ENCODE peak calls at places on chromosomes 16 and 17, in four cellular contexts. G, W, K and P are unnamed samples.
A peak's percentile ranks its signal among the peaks of the same experiment; 100 is the strongest.

GRCh38 chr17:73613947-73614655 is 30.1 kb downstream of the SDK2 start:
- DNase-seq in G (peak; percentile 64), W (no peak), K (peak; percentile 80), P (no peak)

GRCh38 chr16:8628981-8629725 is 7.7 kb downstream of the METTL22 start:
- DNase-seq in G (no peak), W (no peak), K (no peak), P (no peak)

GRCh38 chr16:53159781-53160436 is 105.1 kb downstream of the CHD9 start:
- DNase-seq in G (peak; percentile 37), W (peak; percentile 61), K (no peak), P (peak; percentile 75)

GRCh38 chr17:17666111-17666714 is 15.0 kb upstream of the RAI1 start:
- DNase-seq in G (no peak), W (no peak), K (no peak), P (peak; percentile 45)

GRCh38 chr17:63962298-63962744 is 10.4 kb downstream of the SCN4A start:
- DNase-seq in G (no peak), W (no peak), K (no peak), P (no peak)

GRCh38 chr17:76772842-76773521 is 35.1 kb downstream of the MFSD11 start:
- DNase-seq in G (no peak), W (peak; percentile 12), K (no peak), P (peak; percentile 95)

GRCh38 chr17:35713069-35713728 is 18.2 kb upstream of the RASL10B start:
- DNase-seq in G (no peak), W (peak; percentile 18), K (no peak), P (peak; percentile 99)

GRCh38 chr16:70650216-70650615 is 3.9 kb downstream of the IL34 start:
- DNase-seq in G (no peak), W (no peak), K (no peak), P (no peak)

GRCh38 chr17:47239663-47240374 is 13.8 kb upstream of the ITGB3 start:
- DNase-seq in G (no peak), W (peak; percentile 49), K (no peak), P (peak; percentile 98)

GRCh38 chr17:17497845-17498520 is 1.8 kb upstream of the RASD1 start:
- DNase-seq in G (no peak), W (no peak), K (peak; percentile 23), P (no peak)

GRCh38 chr17:67372751-67373150 is 4.3 kb upstream of the PITPNC1 start:
- DNase-seq in G (no peak), W (no peak), K (no peak), P (no peak)

GRCh38 chr17:42016411-42016831 is 818 bp downstream of the DNAJC7 start:
- DNase-seq in G (no peak), W (no peak), K (no peak), P (peak; percentile 37)

GRCh38 chr16:88880226-88881051 is 14.0 kb upstream of the PABPN1L start:
- DNase-seq in G (no peak), W (no peak), K (no peak), P (no peak)

GRCh38 chr17:66200685-66201092 is 8.8 kb upstream of the CEP112 start:
- DNase-seq in G (peak; percentile 54), W (peak; percentile 61), K (peak; percentile 69), P (peak; percentile 81)

GRCh38 chr17:17874478-17874877 is 37.7 kb upstream of the SREBF1 start:
- DNase-seq in G (no peak), W (peak; percentile 92), K (no peak), P (peak; percentile 86)

GRCh38 chr17:2564876-2565275 is 28.6 kb upstream of the PAFAH1B1 start:
- DNase-seq in G (no peak), W (peak; percentile 20), K (no peak), P (no peak)

GRCh38 chr16:66250686-66251405 is 115.6 kb upstream of the CDH5 start:
- DNase-seq in G (no peak), W (no peak), K (no peak), P (peak; percentile 81)

GRCh38 chr16:58481931-58482330 is 18.0 kb upstream of the NDRG4 start:
- DNase-seq in G (no peak), W (no peak), K (no peak), P (no peak)

GRCh38 chr16:25052530-25052929 is 37.4 kb upstream of the ARHGAP17 start:
- DNase-seq in G (no peak), W (no peak), K (no peak), P (no peak)

GRCh38 chr17:13134106-13134505 is 116.3 kb upstream of the ELAC2 start:
- DNase-seq in G (no peak), W (peak; percentile 31), K (no peak), P (no peak)

GRCh38 chr16:54140057-54140787 is 146.4 kb downstream of the IRX3 start:
- DNase-seq in G (no peak), W (no peak), K (no peak), P (peak; percentile 12)

GRCh38 chr16:81319221-81319912 is 4.6 kb downstream of the GAN start:
- DNase-seq in G (no peak), W (peak; percentile 18), K (no peak), P (peak; percentile 60)

GRCh38 chr16:57570301-57571070 is 28.0 kb downstream of the ADGRG5 start:
- DNase-seq in G (no peak), W (no peak), K (no peak), P (no peak)

GRCh38 chr17:48125829-48126612 is 18.5 kb downstream of the SNX11 start:
- DNase-seq in G (no peak), W (peak; percentile 18), K (no peak), P (no peak)

GRCh38 chr16:84879569-84880487 is 60.0 kb downstream of the CRISPLD2 start:
- DNase-seq in G (no peak), W (peak; percentile 59), K (no peak), P (no peak)

GRCh38 chr16:69179255-69180010 is 7.5 kb upstream of the SNTB2 start:
- DNase-seq in G (no peak), W (no peak), K (no peak), P (peak; percentile 62)

GRCh38 chr17:79783891-79784290 is 5.9 kb downstream of the CBX2 start:
- DNase-seq in G (no peak), W (no peak), K (no peak), P (no peak)

GRCh38 chr16:50386139-50386538 is 17.4 kb upstream of the BRD7 start:
- DNase-seq in G (no peak), W (peak; percentile 5), K (no peak), P (no peak)

GRCh38 chr16:19008770-19009169 is 25.0 kb downstream of the TMC7 start:
- DNase-seq in G (no peak), W (peak; percentile 83), K (no peak), P (peak; percentile 38)

GRCh38 chr16:19006446-19007315 is 22.9 kb downstream of the TMC7 start:
- DNase-seq in G (no peak), W (no peak), K (no peak), P (no peak)

GRCh38 chr16:19003935-19004334 is 20.2 kb downstream of the TMC7 start:
- DNase-seq in G (no peak), W (no peak), K (no peak), P (no peak)

GRCh38 chr16:19008245-19008644 is 24.5 kb downstream of the TMC7 start:
- DNase-seq in G (no peak), W (peak; percentile 67), K (no peak), P (peak; percentile 86)

DNA sequence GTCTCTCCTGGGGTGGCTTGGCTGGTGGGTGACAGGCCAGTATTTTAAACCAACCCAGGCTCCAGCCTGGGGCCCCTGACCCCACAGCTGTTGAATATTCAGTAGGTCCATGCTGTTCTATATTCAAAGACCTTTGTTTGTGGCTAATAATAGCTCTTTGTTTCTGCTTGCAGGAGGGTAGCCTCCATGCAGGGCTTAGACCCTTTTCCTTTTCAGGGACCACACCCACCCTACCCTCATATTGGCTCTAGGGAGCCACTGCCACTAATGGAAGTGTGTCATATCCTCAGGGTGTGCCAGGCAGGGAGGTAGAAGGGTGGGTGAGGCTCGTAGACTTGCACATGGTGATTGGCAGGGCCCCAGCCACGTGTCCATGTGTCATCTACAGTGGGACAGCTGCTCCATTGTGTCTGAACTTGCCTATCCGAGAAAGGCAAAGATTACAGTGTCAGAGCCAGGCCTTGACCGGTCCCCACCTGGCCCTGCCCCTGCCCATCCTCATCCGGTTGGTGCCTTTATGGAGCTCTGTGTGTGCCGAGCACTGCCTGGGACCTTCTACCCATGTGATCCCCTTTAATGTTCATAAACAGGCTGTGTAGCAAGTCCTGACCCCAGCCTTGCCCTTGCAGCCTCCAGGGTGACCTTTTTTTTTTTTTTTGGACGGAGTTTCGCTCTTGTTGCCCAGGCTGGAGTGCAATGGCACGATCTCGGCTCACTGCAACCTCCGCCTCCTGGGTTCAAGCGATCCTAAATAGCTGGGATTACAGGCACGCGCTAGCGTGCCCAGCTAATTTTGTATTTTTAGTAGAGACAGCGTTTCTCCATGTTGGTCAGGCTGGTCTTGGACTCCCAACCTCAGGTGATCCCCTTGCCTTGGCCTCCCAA is 22.1 kb downstream of the TMC7 start:
- DNase-seq in G (no peak), W (no peak), K (peak; percentile 46), P (no peak)
- H2BK12ac ChIP-seq in G (no peak overlapping the region), W (no peak overlapping the region), K (no peak overlapping the region), P (no peak overlapping the region)

GRCh38 chr16:79250457-79251098 is 350.0 kb downstream of the MAF start:
- DNase-seq in G (no peak), W (no peak), K (no peak), P (no peak)
- H2BK5ac ChIP-seq in G (no peak overlapping the region), W (no peak overlapping the region), K (no peak overlapping the region), P (no peak overlapping the region)

DNA sequence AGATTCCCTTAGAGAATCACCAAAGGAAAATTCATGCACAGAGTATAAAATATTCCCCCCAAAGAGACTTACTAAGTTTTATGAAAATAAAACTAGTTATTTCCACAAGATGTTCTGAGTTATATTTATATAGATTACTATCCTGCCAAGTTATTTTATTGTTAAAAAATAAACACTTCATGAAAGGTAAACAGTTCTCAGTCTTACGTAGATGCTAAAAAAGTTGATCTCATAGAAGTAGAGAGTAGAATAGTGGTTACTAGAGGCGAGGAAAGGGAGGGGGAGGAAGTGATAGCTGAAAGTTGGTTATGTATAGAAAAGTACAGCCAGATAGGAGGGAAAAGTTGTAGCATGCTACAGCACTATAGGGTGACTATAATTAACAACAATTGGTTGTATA is 65.2 kb downstream of the USP32 start:
- DNase-seq in G (no peak), W (no peak), K (no peak), P (no peak)
- H3K9ac ChIP-seq in G (no peak overlapping the region), W (no peak overlapping the region), K (no peak overlapping the region), P (no peak overlapping the region)

DNA sequence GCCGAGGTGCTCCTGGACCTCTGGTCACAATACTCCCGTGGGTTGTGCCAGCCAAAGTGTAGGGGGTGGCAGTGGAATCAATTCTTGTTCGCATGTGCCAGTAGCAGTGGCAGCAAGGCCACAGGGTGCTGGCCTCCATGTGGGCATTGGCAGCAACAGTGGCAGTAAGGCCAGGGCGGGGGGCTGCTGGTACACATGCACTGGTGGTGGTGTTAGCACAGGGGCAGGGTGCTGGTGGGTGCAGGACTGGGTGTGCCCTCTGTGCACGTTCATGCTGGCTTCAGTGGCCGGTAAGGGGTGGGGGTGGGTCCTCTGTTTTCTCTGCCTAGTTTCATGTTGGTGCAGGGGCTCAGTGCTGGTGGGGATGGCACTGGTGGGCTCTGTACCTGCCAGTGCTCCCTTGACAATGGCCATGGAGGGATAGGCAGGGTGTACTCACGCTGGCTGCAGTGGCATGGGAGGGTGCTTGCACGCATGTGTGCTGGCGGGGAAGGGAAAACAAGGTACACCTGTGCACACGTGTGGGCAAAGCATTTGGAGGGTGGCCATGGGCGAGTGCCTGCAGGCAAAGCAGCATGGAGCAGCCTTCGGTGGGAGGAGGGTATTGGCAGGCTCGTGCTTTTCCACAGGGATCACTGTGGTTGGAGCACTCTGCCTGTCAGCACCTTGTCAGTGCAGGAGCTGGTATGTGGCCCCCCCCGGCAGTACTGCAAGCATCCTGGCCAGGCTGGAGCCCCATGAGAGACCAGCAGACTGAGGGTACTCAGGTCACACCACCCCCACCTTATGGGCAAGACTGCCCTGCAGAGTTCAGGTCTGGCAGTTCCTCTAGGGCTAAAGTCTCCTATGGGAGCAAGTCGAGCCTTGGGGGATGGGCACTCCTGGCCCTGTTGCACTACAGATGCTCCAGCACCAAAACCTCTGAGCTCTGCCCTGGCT is 35.8 kb downstream of the NF1 start:
- DNase-seq in G (no peak), W (no peak), K (peak; percentile 41), P (no peak)
- H2BK12ac ChIP-seq in G (no peak overlapping the region), W (no peak overlapping the region), K (no peak overlapping the region), P (no peak overlapping the region)

GRCh38 chr17:7632492-7632894 is 2.6 kb downstream of the SHBG start:
- DNase-seq in G (no peak), W (peak; percentile 45), K (peak; percentile 82), P (peak; percentile 52)
- H2BK5ac ChIP-seq in G (no peak overlapping the region), W (no peak overlapping the region), K (no peak overlapping the region), P (no peak overlapping the region)